ENCODE peak calls at places on chromosomes 13 and 19, in six cellular contexts. J is fibroblast of the conjunctiva; F is activated naive CD8-positive, alpha-beta T cell treated with anti-CD3 and anti-CD28 coated beads for 36 hours; T is hypothalamus; Q is activated CD8-positive, alpha-beta memory T cell treated with anti-CD3 and anti-CD28 coated beads for 1 hour; H is nucleus accumbens. Y is an unnamed sample.

GRCh38 chr13:65613004-65613403 is 1617.1 kb downstream of the PCDH9 start:
- DNase-seq in J (no peak), F (no peak), T (no peak), Q (no peak), H (no peak), Y (no peak)

GRCh38 chr19:28985201-28985600 is 227.8 kb downstream of the UQCRFS1 start:
- DNase-seq in J (no peak), F (no peak), T (no peak), Q (no peak), H (no peak), Y (no peak)

GRCh38 chr13:99553033-99553432 is 51.8 kb downstream of the TM9SF2 start:
- DNase-seq in J (no peak), F (no peak), T (no peak), Q (no peak), H (no peak), Y (no peak)

GRCh38 chr19:35006342-35006998 is 6.3 kb downstream of the GRAMD1A start:
- DNase-seq in J (no peak), F (no peak), T (no peak), Q (no peak), H (no peak), Y (no peak)

GRCh38 chr19:33134571-33135041 is 2.7 kb downstream of the WDR88 start:
- DNase-seq in J (no peak), F (peak; percentile 74), T (no peak), Q (peak; percentile 5), H (no peak), Y (no peak)

GRCh38 chr13:42232671-42233070 is 39.3 kb upstream of the AKAP11 start:
- DNase-seq in J (no peak), F (no peak), T (no peak), Q (no peak), H (no peak), Y (no peak)

GRCh38 chr19:18433735-18434398 is 4.1 kb downstream of the ISYNA1 start:
- DNase-seq in J (no peak), F (no peak), T (no peak), Q (no peak), H (no peak), Y (no peak)

GRCh38 chr19:37931941-37932655 is 25.1 kb downstream of the SIPA1L3 start:
- DNase-seq in J (no peak), F (no peak), T (no peak), Q (no peak), H (peak; percentile 54), Y (peak; percentile 41)

GRCh38 chr19:48837081-48837524 is 812 bp upstream of the HSD17B14 start:
- DNase-seq in J (peak; percentile 66), F (peak; percentile 88), T (peak; percentile 79), Q (peak; percentile 61), H (peak; percentile 87), Y (peak; percentile 85)

GRCh38 chr19:2014731-2015610 is 543 bp downstream of the BTBD2 start:
- DNase-seq in J (no peak), F (peak; percentile 54), T (no peak), Q (no peak), H (no peak), Y (no peak)

GRCh38 chr19:48390188-48391099 is 907 bp downstream of the KDELR1 start:
- DNase-seq in J (no peak), F (peak; percentile 75), T (peak; percentile 14), Q (peak; percentile 54), H (peak; percentile 68), Y (peak; percentile 70)

GRCh38 chr19:18645035-18645511 is 8.2 kb downstream of the KLHL26 start:
- DNase-seq in J (no peak), F (no peak), T (peak; percentile 74), Q (no peak), H (peak; percentile 86), Y (peak; percentile 87)

GRCh38 chr13:110379905-110380341 is 72.8 kb downstream of the COL4A2 start:
- DNase-seq in J (no peak), F (no peak), T (no peak), Q (no peak), H (no peak), Y (no peak)

GRCh38 chr13:43058318-43058674 is 34.9 kb downstream of the DNAJC15 start:
- DNase-seq in J (peak; percentile 74), F (peak; percentile 38), T (no peak), Q (no peak), H (no peak), Y (no peak)

GRCh38 chr13:49419292-49419691 is 24.6 kb downstream of the CAB39L start:
- DNase-seq in J (no peak), F (no peak), T (no peak), Q (no peak), H (no peak), Y (no peak)

Y was measured in head of caudate nucleus.